ENCODE peak calls at places on chromosomes 7 and 10, in seven cellular contexts. One of them, this sample, is unnamed.

GRCh38 chr10:132283604-132284382 is 24.0 kb downstream of the STK32C start:
- DNase-seq in fibroblast of lung: no peak
- DNase-seq in A673: no peak
- DNase-seq in IMR-90: no peak
- DNase-seq in epithelial cell of proximal tubule: no peak
- DNase-seq in transverse colon: no peak
- DNase-seq in spleen: peak
- DNase-seq in this sample: no peak

GRCh38 chr10:77355844-77356243 is 281.8 kb downstream of the KCNMA1 start:
- DNase-seq in transverse colon: no peak
- DNase-seq in IMR-90: peak
- DNase-seq in epithelial cell of proximal tubule: no peak
- DNase-seq in spleen: no peak
- DNase-seq in fibroblast of lung: peak
- DNase-seq in A673: no peak
- DNase-seq in this sample: no peak

GRCh38 chr10:110409926-110410325 is 87.8 kb upstream of the DUSP5 start:
- DNase-seq in A673: no peak
- DNase-seq in spleen: no peak
- DNase-seq in epithelial cell of proximal tubule: no peak
- DNase-seq in fibroblast of lung: no peak
- DNase-seq in transverse colon: no peak
- DNase-seq in IMR-90: no peak
- DNase-seq in this sample: no peak

GRCh38 chr7:7761974-7762769 is 43.8 kb upstream of the RPA3 start:
- DNase-seq in epithelial cell of proximal tubule: no peak
- DNase-seq in A673: no peak
- DNase-seq in IMR-90: peak
- DNase-seq in spleen: no peak
- DNase-seq in fibroblast of lung: peak
- DNase-seq in transverse colon: no peak
- DNase-seq in this sample: no peak

GRCh38 chr10:45557275-45557905 is 115.2 kb downstream of the ZFAND4 start:
- DNase-seq in transverse colon: no peak
- DNase-seq in spleen: no peak
- DNase-seq in A673: no peak
- DNase-seq in fibroblast of lung: no peak
- DNase-seq in epithelial cell of proximal tubule: no peak
- DNase-seq in IMR-90: no peak
- DNase-seq in this sample: no peak

GRCh38 chr10:11532329-11532728 is 79.1 kb downstream of the USP6NL start:
- DNase-seq in epithelial cell of proximal tubule: no peak
- DNase-seq in transverse colon: no peak
- DNase-seq in IMR-90: peak
- DNase-seq in fibroblast of lung: peak
- DNase-seq in spleen: no peak
- DNase-seq in A673: no peak
- DNase-seq in this sample: no peak

GRCh38 chr10:38032881-38033280 is 22.4 kb downstream of the ZNF33A start:
- DNase-seq in IMR-90: no peak
- DNase-seq in A673: no peak
- DNase-seq in spleen: no peak
- DNase-seq in epithelial cell of proximal tubule: no peak
- DNase-seq in transverse colon: no peak
- DNase-seq in fibroblast of lung: peak
- DNase-seq in this sample: no peak

GRCh38 chr10:85124592-85124991 is 796.2 kb downstream of the CCSER2 start:
- DNase-seq in A673: no peak
- DNase-seq in epithelial cell of proximal tubule: no peak
- DNase-seq in IMR-90: no peak
- DNase-seq in spleen: no peak
- DNase-seq in transverse colon: no peak
- DNase-seq in fibroblast of lung: no peak
- DNase-seq in this sample: no peak

GRCh38 chr10:85646312-85646711 is 720.3 kb downstream of the GRID1 start:
- DNase-seq in spleen: no peak
- DNase-seq in A673: peak
- DNase-seq in epithelial cell of proximal tubule: peak
- DNase-seq in transverse colon: no peak
- DNase-seq in IMR-90: no peak
- DNase-seq in fibroblast of lung: no peak
- DNase-seq in this sample: no peak

GRCh38 chr7:66344166-66344565 is 139.0 kb downstream of the TPST1 start:
- DNase-seq in transverse colon: no peak
- DNase-seq in IMR-90: peak
- DNase-seq in epithelial cell of proximal tubule: no peak
- DNase-seq in A673: no peak
- DNase-seq in spleen: no peak
- DNase-seq in fibroblast of lung: peak
- DNase-seq in this sample: no peak

GRCh38 chr10:117373848-117374505 is 1.3 kb downstream of the PDZD8 start:
- DNase-seq in spleen: peak
- DNase-seq in IMR-90: peak
- DNase-seq in A673: peak
- DNase-seq in epithelial cell of proximal tubule: no peak
- DNase-seq in transverse colon: peak
- DNase-seq in fibroblast of lung: peak
- DNase-seq in this sample: no peak

GRCh38 chr10:72330059-72330426 is 24.7 kb downstream of the DNAJB12 start:
- DNase-seq in transverse colon: no peak
- DNase-seq in A673: no peak
- DNase-seq in fibroblast of lung: no peak
- DNase-seq in epithelial cell of proximal tubule: no peak
- DNase-seq in IMR-90: no peak
- DNase-seq in spleen: no peak
- DNase-seq in this sample: no peak

GRCh38 chr10:58180633-58181032 is 87.1 kb downstream of the IPMK start:
- DNase-seq in spleen: no peak
- DNase-seq in transverse colon: no peak
- DNase-seq in IMR-90: peak
- DNase-seq in epithelial cell of proximal tubule: no peak
- DNase-seq in fibroblast of lung: no peak
- DNase-seq in A673: no peak
- DNase-seq in this sample: no peak

GRCh38 chr10:108167766-108168165 is 1003.3 kb upstream of the SORCS1 start:
- DNase-seq in epithelial cell of proximal tubule: no peak
- DNase-seq in A673: no peak
- DNase-seq in spleen: no peak
- DNase-seq in fibroblast of lung: no peak
- DNase-seq in transverse colon: no peak
- DNase-seq in IMR-90: no peak
- DNase-seq in this sample: no peak

GRCh38 chr7:154676422-154677073 is 326.4 kb downstream of the PAXIP1 start:
- DNase-seq in spleen: no peak
- DNase-seq in transverse colon: peak
- DNase-seq in IMR-90: no peak
- DNase-seq in epithelial cell of proximal tubule: no peak
- DNase-seq in fibroblast of lung: no peak
- DNase-seq in A673: no peak
- DNase-seq in this sample: no peak

DNA sequence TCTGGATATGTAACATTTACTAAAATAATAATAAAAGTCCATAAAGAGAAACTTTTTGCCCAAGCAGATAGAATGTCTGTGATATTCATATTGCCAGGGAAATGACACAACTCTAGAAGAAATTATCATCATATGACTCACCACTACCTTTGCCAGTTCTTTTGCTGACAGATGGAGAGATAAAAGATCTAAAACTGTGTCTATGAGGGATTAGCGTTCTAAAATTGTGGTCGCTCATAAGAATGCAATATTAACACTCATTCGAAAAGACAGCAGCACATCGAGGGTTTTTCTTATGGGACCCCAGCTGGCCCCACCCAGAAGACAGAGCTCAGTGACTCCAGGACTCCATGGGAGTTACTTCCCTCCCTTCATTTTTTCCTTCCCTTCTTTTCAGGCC is 16.6 kb upstream of the LANCL2 start:
- DNase-seq in A673: peak
- DNase-seq in epithelial cell of proximal tubule: no peak
- DNase-seq in spleen: no peak
- DNase-seq in fibroblast of lung: peak
- DNase-seq in transverse colon: no peak
- DNase-seq in IMR-90: peak
- DNase-seq in this sample: peak
- H3K4me3 ChIP-seq in A673: no peak
- H3K4me3 ChIP-seq in epithelial cell of proximal tubule: no peak
- H3K4me3 ChIP-seq in spleen: no peak
- H3K4me3 ChIP-seq in fibroblast of lung: no peak
- H3K4me3 ChIP-seq in transverse colon: no peak
- H3K4me3 ChIP-seq in IMR-90: no peak
- H3K4me3 ChIP-seq in this sample: no peak

DNA sequence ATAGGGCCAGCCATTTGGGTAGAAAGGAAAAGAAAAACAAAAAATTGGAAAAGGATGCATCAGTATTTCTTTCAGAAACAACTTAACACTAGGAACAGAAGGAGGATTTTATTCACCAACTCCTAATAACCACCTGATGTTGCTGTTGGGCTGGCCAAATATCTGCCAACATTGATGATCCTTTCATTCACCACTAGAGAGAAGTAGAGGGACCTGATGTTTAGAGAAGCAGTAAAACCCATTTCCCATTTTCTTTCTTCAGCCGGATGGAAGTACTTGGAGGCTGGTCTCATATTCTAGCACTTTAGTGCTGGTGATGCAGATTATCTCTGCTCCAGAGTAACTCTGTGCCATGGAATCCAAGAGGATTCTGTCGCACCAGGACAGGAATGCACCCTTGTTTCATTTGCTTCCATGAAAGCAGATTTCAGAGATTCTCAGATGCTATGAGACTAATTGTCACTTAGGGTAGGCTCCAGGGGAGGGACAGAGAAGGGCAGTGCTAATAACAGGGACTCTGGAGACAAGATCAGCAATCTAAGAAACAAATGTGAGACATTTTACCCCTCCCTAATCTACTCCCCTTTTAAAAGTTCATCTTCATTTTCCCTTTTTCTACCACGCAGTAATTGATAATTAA is 3.1 kb downstream of the KLLN start:
- DNase-seq in IMR-90: peak
- DNase-seq in A673: peak
- DNase-seq in epithelial cell of proximal tubule: no peak
- DNase-seq in spleen: no peak
- DNase-seq in fibroblast of lung: peak
- DNase-seq in transverse colon: no peak
- DNase-seq in this sample: no peak
- TF ChIP-seq CTCF in IMR-90: peak
- TF ChIP-seq CTCF in A673: peak
- TF ChIP-seq CTCF in epithelial cell of proximal tubule: peak
- TF ChIP-seq CTCF in spleen: peak
- TF ChIP-seq CTCF in fibroblast of lung: peak
- TF ChIP-seq CTCF in transverse colon: peak
- TF ChIP-seq CTCF in this sample: peak

DNA sequence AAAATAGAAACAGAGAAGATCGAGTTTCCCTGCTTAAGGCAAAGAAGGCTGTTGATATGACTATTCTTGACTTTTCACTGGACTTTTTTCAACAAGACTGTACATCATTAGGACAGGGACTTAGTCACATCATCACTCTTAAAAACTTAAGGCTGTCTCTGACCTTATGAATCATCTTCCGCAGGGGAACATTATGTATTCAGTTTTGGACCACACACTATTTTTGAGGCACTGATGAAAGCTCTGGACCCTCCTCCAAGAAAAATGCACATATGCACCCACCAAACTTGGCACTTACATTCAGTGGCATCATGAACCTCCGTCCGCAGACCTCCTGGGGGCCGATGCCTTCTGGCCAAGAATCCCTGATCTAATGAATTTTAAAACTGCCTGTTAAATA is 96.4 kb downstream of the CALD1 start:
- DNase-seq in epithelial cell of proximal tubule: no peak
- DNase-seq in IMR-90: peak
- DNase-seq in transverse colon: no peak
- DNase-seq in A673: no peak
- DNase-seq in spleen: no peak
- DNase-seq in fibroblast of lung: peak
- DNase-seq in this sample: no peak
- H3K4me3 ChIP-seq in epithelial cell of proximal tubule: no peak
- H3K4me3 ChIP-seq in IMR-90: no peak
- H3K4me3 ChIP-seq in transverse colon: no peak
- H3K4me3 ChIP-seq in A673: no peak
- H3K4me3 ChIP-seq in spleen: no peak
- H3K4me3 ChIP-seq in fibroblast of lung: no peak
- H3K4me3 ChIP-seq in this sample: no peak

GRCh38 chr10:22301193-22301592 is 15.0 kb upstream of the COMMD3 start:
- DNase-seq in IMR-90: no peak
- DNase-seq in epithelial cell of proximal tubule: no peak
- DNase-seq in transverse colon: no peak
- DNase-seq in A673: no peak
- DNase-seq in spleen: no peak
- DNase-seq in fibroblast of lung: no peak
- DNase-seq in this sample: no peak
- TF ChIP-seq CTCF in IMR-90: no peak
- TF ChIP-seq CTCF in epithelial cell of proximal tubule: peak
- TF ChIP-seq CTCF in transverse colon: no peak
- TF ChIP-seq CTCF in A673: no peak
- TF ChIP-seq CTCF in spleen: no peak
- TF ChIP-seq CTCF in fibroblast of lung: peak
- TF ChIP-seq CTCF in this sample: no peak

GRCh38 chr7:98418636-98419315 is 17.9 kb upstream of the BAIAP2L1 start:
- DNase-seq in epithelial cell of proximal tubule: peak
- DNase-seq in spleen: peak
- DNase-seq in fibroblast of lung: peak
- DNase-seq in transverse colon: peak
- DNase-seq in A673: peak
- DNase-seq in IMR-90: peak
- DNase-seq in this sample: peak
- H3K4me3 ChIP-seq in epithelial cell of proximal tubule: no peak
- H3K4me3 ChIP-seq in spleen: no peak
- H3K4me3 ChIP-seq in fibroblast of lung: no peak
- H3K4me3 ChIP-seq in transverse colon: no peak
- H3K4me3 ChIP-seq in A673: no peak
- H3K4me3 ChIP-seq in IMR-90: no peak
- H3K4me3 ChIP-seq in this sample: no peak

GRCh38 chr7:79502151-79502550 is 48.7 kb upstream of the MAGI2 start:
- DNase-seq in spleen: no peak
- DNase-seq in A673: no peak
- DNase-seq in transverse colon: no peak
- DNase-seq in fibroblast of lung: no peak
- DNase-seq in epithelial cell of proximal tubule: no peak
- DNase-seq in IMR-90: no peak
- DNase-seq in this sample: no peak
- TF ChIP-seq CTCF in spleen: no peak
- TF ChIP-seq CTCF in A673: peak
- TF ChIP-seq CTCF in transverse colon: peak
- TF ChIP-seq CTCF in fibroblast of lung: no peak
- TF ChIP-seq CTCF in epithelial cell of proximal tubule: peak
- TF ChIP-seq CTCF in IMR-90: no peak
- TF ChIP-seq CTCF in this sample: peak